ENCODE peak calls at places on chromosomes 16 and 17, in four cellular contexts. N is ovary; T is CD4-positive, alpha-beta T cell; C is A549. Q is an unnamed sample.

GRCh38 chr17:78038748-78039288 is 80.3 kb downstream of the TNRC6C start:
- DNase-seq in N (no peak), T (no peak), C (no peak), Q (no peak)

GRCh38 chr17:73261952-73262675 is 434 bp upstream of the CPSF4L start:
- DNase-seq in N (peak), T (no peak), C (no peak), Q (no peak)

GRCh38 chr16:84117482-84117843 is 721 bp upstream of the MBTPS1 start:
- DNase-seq in N (no peak), T (no peak), C (peak), Q (no peak)

GRCh38 chr16:57634171-57634570 is 5.7 kb downstream of the ADGRG1 start:
- DNase-seq in N (no peak), T (no peak), C (no peak), Q (no peak)

GRCh38 chr17:64345691-64346376 is 44.8 kb downstream of the PECAM1 start:
- DNase-seq in N (no peak), T (no peak), C (no peak), Q (peak)

GRCh38 chr17:28501421-28502284 is 4.5 kb upstream of the FOXN1 start:
- DNase-seq in N (no peak), T (no peak), C (no peak), Q (peak)

GRCh38 chr16:57538235-57538711 is 1.9 kb upstream of the CCDC102A start:
- DNase-seq in N (no peak), T (no peak), C (no peak), Q (no peak)

GRCh38 chr17:73827627-73828241 is 183.5 kb upstream of the SDK2 start:
- DNase-seq in N (no peak), T (peak), C (peak), Q (no peak)

GRCh38 chr16:89281829-89282228 is 64.3 kb downstream of the ZNF778 start:
- DNase-seq in N (no peak), T (no peak), C (no peak), Q (no peak)

GRCh38 chr17:42698736-42699414 is 16.5 kb downstream of the CNTNAP1 start:
- DNase-seq in N (peak), T (no peak), C (no peak), Q (peak)

GRCh38 chr17:61127960-61128359 is 271.7 kb upstream of the TBX2 start:
- DNase-seq in N (no peak), T (no peak), C (no peak), Q (no peak)
- H3K27ac ChIP-seq in N (no peak), T (no peak), C (no peak), Q (no peak)

GRCh38 chr17:32504166-32504990 is 17.6 kb downstream of the CDK5R1 start:
- DNase-seq in N (no peak), T (peak), C (no peak), Q (peak)

GRCh38 chr17:32502710-32503109 is 15.9 kb downstream of the CDK5R1 start:
- DNase-seq in N (no peak), T (no peak), C (no peak), Q (no peak)

GRCh38 chr17:32498362-32498761 is 11.6 kb downstream of the CDK5R1 start:
- DNase-seq in N (no peak), T (no peak), C (no peak), Q (no peak)

GRCh38 chr17:32503251-32504165 is 16.7 kb downstream of the CDK5R1 start:
- DNase-seq in N (no peak), T (peak), C (no peak), Q (peak)

GRCh38 chr17:32502013-32502412 is 15.2 kb downstream of the CDK5R1 start:
- DNase-seq in N (no peak), T (no peak), C (no peak), Q (no peak)
- H3K27ac ChIP-seq in N (no peak), T (peak), C (no peak), Q (no peak)

GRCh38 chr17:4849011-4849536 is 15.9 kb downstream of the MINK1 start:
- DNase-seq in N (no peak), T (no peak), C (peak), Q (no peak)
- H3K27ac ChIP-seq in N (no peak), T (no peak), C (peak), Q (peak)

GRCh38 chr17:57284984-57285646 is 28.8 kb downstream of the MSI2 start:
- DNase-seq in N (peak), T (peak), C (no peak), Q (no peak)
- H3K27ac ChIP-seq in N (peak), T (no peak), C (no peak), Q (no peak)

DNA sequence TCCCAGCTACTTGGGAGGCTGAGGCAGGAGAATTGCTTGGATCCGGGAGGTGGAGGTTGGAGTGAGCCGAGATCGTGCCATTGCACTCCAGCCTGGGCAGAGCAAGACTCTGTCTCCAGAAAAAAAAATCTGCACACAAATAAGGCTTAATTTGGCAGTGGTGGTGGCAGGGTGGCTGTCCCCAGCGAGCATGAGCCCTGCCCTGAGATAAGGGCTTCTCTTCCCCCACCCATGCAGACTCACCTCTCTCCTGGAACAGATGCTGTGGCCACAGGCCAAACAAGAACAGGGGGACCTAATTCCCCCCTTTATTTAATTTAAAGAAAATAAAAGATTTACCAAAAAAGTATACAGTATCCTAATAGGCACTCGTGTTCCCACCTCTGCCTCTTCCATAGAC is 157.2 kb downstream of the RAB11FIP4 start:
- DNase-seq in N (no peak), T (no peak), C (no peak), Q (no peak)
- H3K27ac ChIP-seq in N (no peak), T (no peak), C (peak), Q (peak)

Q was measured in right cardiac atrium.